ENCODE peak calls at places on chromosome 12, in ten cellular contexts. E is NCI-H146; B is Caco-2; N is EH; Q is stimulated activated CD4-positive, alpha-beta T cell treated with anti-CD3 and anti-CD28 coated beads, Interleukin-1b, Interleukin-23, amount 100 ng/mL, for 1 hour; O is activated T-helper 1 cell treated with Interleukin-2 at 50 U/mL for 16 hours; H is substantia nigra; A is left ventricle myocardium inferior; X is head of caudate nucleus; R is aorta. W is an unnamed sample.

GRCh38 chr12:46660276-46660675 is 165.5 kb downstream of the SLC38A4 start:
- DNase-seq in B (no peak), Q (no peak), O (no peak), E (no peak), H (no peak), A (no peak), X (no peak), N (no peak), R (no peak), W (no peak)

GRCh38 chr12:70876952-70877351 is 43.6 kb downstream of the PTPRR start:
- DNase-seq in R (no peak), X (no peak), Q (no peak), A (no peak), O (no peak), E (no peak), N (peak), H (no peak), B (no peak), W (no peak)

GRCh38 chr12:63075376-63076000 is 75.5 kb downstream of the AVPR1A start:
- DNase-seq in E (no peak), O (no peak), X (no peak), R (no peak), Q (no peak), H (no peak), N (no peak), B (no peak), A (no peak), W (no peak)

GRCh38 chr12:63916561-63917476 is 72.3 kb downstream of the SRGAP1 start:
- DNase-seq in X (no peak), B (no peak), R (no peak), E (no peak), O (no peak), Q (no peak), A (no peak), N (peak), H (no peak), W (no peak)

GRCh38 chr12:92208613-92209121 is 63.0 kb upstream of the BTG1 start:
- DNase-seq in X (peak), B (no peak), R (no peak), H (no peak), O (no peak), E (no peak), N (peak), A (no peak), Q (peak), W (no peak)

GRCh38 chr12:47235258-47236040 is 155.7 kb upstream of the AMIGO2 start:
- DNase-seq in A (no peak), O (no peak), E (no peak), N (no peak), R (no peak), B (no peak), Q (no peak), X (no peak), H (no peak), W (no peak)

GRCh38 chr12:46219892-46220655 is 48.8 kb downstream of the SLC38A1 start:
- DNase-seq in X (no peak), A (no peak), O (peak), B (no peak), R (no peak), E (no peak), H (no peak), Q (peak), N (peak), W (no peak)

GRCh38 chr12:51395283-51396230 is 4.4 kb upstream of the GALNT6 start:
- DNase-seq in R (no peak), B (peak), O (no peak), H (no peak), N (no peak), E (peak), A (no peak), X (no peak), Q (no peak), W (no peak)

GRCh38 chr12:63922446-63922845 is 77.9 kb downstream of the SRGAP1 start:
- DNase-seq in E (no peak), H (no peak), X (no peak), O (no peak), N (peak), B (peak), R (no peak), Q (no peak), A (no peak), W (no peak)

GRCh38 chr12:6965026-6965661 is 5.3 kb downstream of the PHB2 start:
- DNase-seq in X (peak), Q (peak), E (peak), O (peak), N (peak), B (peak), H (peak), R (peak), A (peak), W (no peak)

GRCh38 chr12:2653461-2653965 is 141.3 kb upstream of the FKBP4 start:
- DNase-seq in A (no peak), X (no peak), H (no peak), N (no peak), E (no peak), R (no peak), O (no peak), B (no peak), Q (no peak), W (no peak)

GRCh38 chr12:77947326-77947725 is 116.6 kb downstream of the NAV3 start:
- DNase-seq in O (no peak), A (no peak), H (no peak), N (peak), B (no peak), E (no peak), Q (no peak), X (no peak), R (no peak), W (no peak)

GRCh38 chr12:100826323-100826722 is 31.7 kb downstream of the ANO4 start:
- DNase-seq in N (peak), O (no peak), X (peak), Q (no peak), H (no peak), B (peak), E (no peak), A (peak), R (peak), W (no peak)

GRCh38 chr12:1606021-1606622 is 11.7 kb upstream of the FBXL14 start:
- DNase-seq in Q (no peak), A (peak), O (no peak), H (no peak), X (peak), R (peak), B (peak), E (peak), N (peak), W (no peak)

GRCh38 chr12:51183816-51184215 is 10.9 kb upstream of the TFCP2 start:
- DNase-seq in H (no peak), N (peak), X (peak), Q (no peak), A (peak), R (no peak), O (no peak), B (no peak), E (peak), W (no peak)

GRCh38 chr12:117023998-117024960 is 74.9 kb downstream of the TESC start:
- DNase-seq in O (no peak), R (no peak), Q (no peak), X (no peak), B (no peak), E (no peak), H (no peak), A (no peak), N (no peak), W (no peak)

GRCh38 chr12:10607885-10608458 is 5.4 kb downstream of the MAGOHB start:
- DNase-seq in E (peak), O (no peak), B (peak), H (no peak), Q (no peak), R (no peak), N (peak), X (no peak), A (no peak), W (no peak)

GRCh38 chr12:5710260-5710878 is 234.7 kb downstream of the ANO2 start:
- DNase-seq in H (no peak), E (no peak), X (no peak), A (no peak), B (peak), N (no peak), Q (no peak), O (no peak), R (no peak), W (no peak)

GRCh38 chr12:85206543-85206942 is 73.5 kb upstream of the ALX1 start:
- DNase-seq in A (no peak), X (no peak), E (no peak), R (no peak), O (no peak), N (no peak), Q (no peak), B (no peak), H (no peak), W (no peak)

GRCh38 chr12:131264625-131265024 is 310.9 kb downstream of the ADGRD1 start:
- DNase-seq in Q (no peak), H (no peak), X (no peak), N (no peak), B (no peak), O (no peak), E (no peak), A (no peak), R (no peak), W (no peak)

GRCh38 chr12:93813972-93814821 is 137.0 kb downstream of the CRADD start:
- DNase-seq in H (no peak), R (peak), B (no peak), X (peak), O (no peak), A (peak), E (no peak), Q (no peak), N (no peak), W (no peak)

GRCh38 chr12:32698285-32698684 is 19.2 kb downstream of the DNM1L start:
- DNase-seq in R (no peak), E (peak), B (no peak), X (no peak), H (no peak), N (no peak), O (no peak), Q (no peak), A (no peak), W (no peak)

GRCh38 chr12:96606134-96606533 is 116.8 kb downstream of the CFAP54 start:
- DNase-seq in H (no peak), X (no peak), O (no peak), R (no peak), E (no peak), N (no peak), A (no peak), B (no peak), Q (no peak), W (no peak)

GRCh38 chr12:67818379-67819001 is 169.9 kb downstream of the DYRK2 start:
- DNase-seq in O (no peak), E (no peak), H (no peak), N (no peak), X (no peak), A (no peak), Q (no peak), B (no peak), R (no peak), W (no peak)

GRCh38 chr12:76329606-76330005 is 18.6 kb downstream of the BBS10 start:
- DNase-seq in O (no peak), X (no peak), N (no peak), B (no peak), E (no peak), Q (no peak), H (no peak), A (no peak), R (no peak), W (no peak)

GRCh38 chr12:24596768-24597388 is 352.0 kb downstream of the BCAT1 start:
- DNase-seq in A (no peak), N (peak), E (peak), B (peak), X (no peak), Q (no peak), R (no peak), O (no peak), H (no peak), W (no peak)

GRCh38 chr12:109581856-109582255 is 8.3 kb downstream of the MVK start:
- DNase-seq in H (no peak), O (no peak), E (no peak), N (peak), A (no peak), R (no peak), B (no peak), X (no peak), Q (no peak), W (no peak)

GRCh38 chr12:120708646-120709045 is 1.6 kb upstream of the UNC119B start:
- DNase-seq in N (no peak), H (no peak), R (no peak), O (no peak), B (no peak), Q (no peak), A (no peak), X (no peak), E (no peak), W (no peak)

GRCh38 chr12:119725523-119725922 is 57.6 kb downstream of the PRKAB1 start:
- DNase-seq in E (no peak), R (no peak), H (no peak), Q (no peak), B (no peak), O (no peak), N (no peak), X (no peak), A (no peak), W (no peak)

GRCh38 chr12:43599066-43599465 is 47.1 kb upstream of the ADAMTS20 start:
- DNase-seq in Q (no peak), E (no peak), B (no peak), O (no peak), N (no peak), R (no peak), X (no peak), H (no peak), A (no peak), W (no peak)

GRCh38 chr12:92502417-92503028 is 200.3 kb upstream of the PLEKHG7 start:
- DNase-seq in X (no peak), A (no peak), E (no peak), H (no peak), N (no peak), Q (no peak), B (no peak), O (no peak), R (no peak), W (no peak)

GRCh38 chr12:21264232-21264631 is 70.5 kb downstream of the SLCO1A2 start:
- DNase-seq in X (no peak), N (no peak), O (no peak), E (no peak), Q (no peak), R (no peak), B (no peak), A (no peak), H (no peak), W (no peak)

GRCh38 chr12:57765003-57765697 is 1.7 kb downstream of the CYP27B1 start:
- DNase-seq in Q (no peak), B (peak), N (peak), H (no peak), O (no peak), R (peak), A (peak), E (peak), X (no peak), W (no peak)

GRCh38 chr12:113476093-113476986 is 4.7 kb upstream of the LHX5 start:
- DNase-seq in N (no peak), H (no peak), B (no peak), R (no peak), Q (no peak), X (no peak), O (no peak), A (no peak), E (peak), W (no peak)

GRCh38 chr12:67366530-67367196 is 97.5 kb downstream of the CAND1 start:
- DNase-seq in H (no peak), Q (no peak), E (no peak), A (no peak), N (peak), R (no peak), B (no peak), X (no peak), O (no peak), W (no peak)